ENCODE peak calls at places on chromosomes 1 and 21, in six cellular contexts. G is stomach, Z is breast epithelium, O is OCI-LY7, Q is IMR-90, A is astrocyte. X is an unnamed sample. For H3K36me3, the result is how much of the 10 kb centered on the place peaks cover.

GRCh38 chr1:934991-935750 is 11.4 kb downstream of the SAMD11 start:
- DNase-seq in G (no peak), Z (no peak), O (no peak), Q (no peak), A (no peak), X (no peak)

GRCh38 chr1:179099891-179100290 is 18.0 kb downstream of the TOR3A start:
- DNase-seq in G (no peak), Z (no peak), O (no peak), Q (no peak), A (no peak), X (no peak)

GRCh38 chr1:72177711-72178110 is 104.6 kb downstream of the NEGR1 start:
- DNase-seq in G (no peak), Z (no peak), O (no peak), Q (peak), A (peak), X (no peak)

GRCh38 chr1:202623075-202623474 is 87.2 kb downstream of the SYT2 start:
- DNase-seq in G (no peak), Z (no peak), O (no peak), Q (peak), A (peak), X (no peak)

GRCh38 chr1:43522776-43523480 is 7.8 kb upstream of the PTPRF start:
- DNase-seq in G (peak), Z (no peak), O (no peak), Q (peak), A (peak), X (no peak)

GRCh38 chr1:33015216-33015615 is 21.5 kb downstream of the AK2 start:
- DNase-seq in G (no peak), Z (no peak), O (no peak), Q (no peak), A (peak), X (no peak)

GRCh38 chr1:152479792-152480595 is 30.6 kb upstream of the LCE5A start:
- DNase-seq in G (peak), Z (no peak), O (peak), Q (peak), A (no peak), X (peak)

GRCh38 chr1:115466433-115466832 is 128.4 kb upstream of the NGF start:
- DNase-seq in G (no peak), Z (no peak), O (no peak), Q (no peak), A (no peak), X (no peak)

GRCh38 chr1:33099290-33100118 is 18.6 kb downstream of the AZIN2 start:
- DNase-seq in G (peak), Z (peak), O (peak), Q (peak), A (peak), X (peak)

GRCh38 chr21:31092867-31093266 is 54.6 kb upstream of the KRTAP19-8 start:
- DNase-seq in G (no peak), Z (no peak), O (no peak), Q (no peak), A (no peak), X (no peak)

GRCh38 chr1:21238141-21238800 is 52.0 kb downstream of the ECE1 start:
- DNase-seq in G (no peak), Z (no peak), O (no peak), Q (peak), A (no peak), X (no peak)

GRCh38 chr1:57272601-57273000 is 151.3 kb downstream of the DAB1 start:
- DNase-seq in G (no peak), Z (no peak), O (no peak), Q (no peak), A (no peak), X (no peak)

GRCh38 chr1:101144868-101145808 is 91.7 kb upstream of the S1PR1 start:
- DNase-seq in G (no peak), Z (no peak), O (no peak), Q (peak), A (peak), X (no peak)

GRCh38 chr1:33876970-33877680 is 13.2 kb downstream of the HMGB4 start:
- DNase-seq in G (no peak), Z (no peak), O (no peak), Q (peak), A (peak), X (no peak)

GRCh38 chr21:41142051-41142795 is 25.7 kb upstream of the BACE2 start:
- DNase-seq in G (no peak), Z (peak), O (no peak), Q (peak), A (peak), X (no peak)
- TF ChIP-seq CTCF in G (no peak), Z (no peak), O (no peak), Q (no peak), A (no peak), X (no peak)

GRCh38 chr1:44808938-44809917 is 905 bp downstream of the BTBD19 start:
- DNase-seq in G (peak), Z (no peak), O (peak), Q (peak), A (peak), X (peak)

GRCh38 chr1:44811714-44812151 is 3.4 kb downstream of the BTBD19 start:
- DNase-seq in G (no peak), Z (no peak), O (no peak), Q (peak), A (peak), X (no peak)

GRCh38 chr1:44812822-44813543 is 4.7 kb downstream of the BTBD19 start:
- DNase-seq in G (no peak), Z (no peak), O (no peak), Q (no peak), A (no peak), X (no peak)

GRCh38 chr1:44810101-44810761 is 1.9 kb downstream of the BTBD19 start:
- DNase-seq in G (peak), Z (peak), O (peak), Q (no peak), A (no peak), X (no peak)

DNA sequence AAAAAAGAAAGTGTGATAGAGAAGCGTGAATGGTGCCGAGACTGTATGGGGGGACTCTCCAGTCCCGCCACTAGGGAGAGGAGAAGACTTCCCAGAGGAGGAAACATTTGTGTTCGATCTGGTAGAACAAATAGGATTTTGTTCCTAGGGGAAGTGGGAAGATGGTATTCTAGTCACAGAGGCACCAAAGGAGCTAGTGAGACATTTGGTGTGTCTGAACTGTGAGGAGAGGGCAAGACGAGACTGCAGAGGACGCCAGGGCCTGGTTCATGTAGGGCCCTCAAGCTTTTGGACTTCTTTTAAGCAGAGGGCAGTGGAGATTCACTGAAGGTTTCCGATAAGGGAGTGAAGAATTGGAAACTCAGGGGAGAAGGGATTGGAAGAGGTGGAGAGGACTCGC is 2.9 kb downstream of the BTBD19 start:
- DNase-seq in G (no peak), Z (no peak), O (no peak), Q (no peak), A (no peak), X (no peak)
- H3K36me3 ChIP-seq in G (under half), Z (under half), O (under half), Q (under half), A (under half), X (under half)

GRCh38 chr1:60035925-60036324 is 37.6 kb downstream of the C1orf87 start:
- DNase-seq in G (no peak), Z (no peak), O (no peak), Q (no peak), A (no peak), X (no peak)
- TF ChIP-seq CTCF in G (no peak), Z (no peak), O (no peak), Q (no peak), A (no peak), X (no peak)

GRCh38 chr1:114423455-114423854 is 87.5 kb downstream of the TRIM33 start:
- DNase-seq in G (no peak), Z (no peak), O (no peak), Q (no peak), A (no peak), X (no peak)

GRCh38 chr1:114431026-114431425 is 80.0 kb downstream of the TRIM33 start:
- DNase-seq in G (no peak), Z (no peak), O (no peak), Q (no peak), A (no peak), X (no peak)

GRCh38 chr1:114428083-114428754 is 82.8 kb downstream of the TRIM33 start:
- DNase-seq in G (no peak), Z (no peak), O (peak), Q (peak), A (no peak), X (no peak)

GRCh38 chr1:114427612-114428011 is 83.4 kb downstream of the TRIM33 start:
- DNase-seq in G (no peak), Z (no peak), O (no peak), Q (no peak), A (no peak), X (no peak)
- H3K36me3 ChIP-seq in G (under half), Z (under half), O (half or more), Q (under half), A (under half), X (under half)

DNA sequence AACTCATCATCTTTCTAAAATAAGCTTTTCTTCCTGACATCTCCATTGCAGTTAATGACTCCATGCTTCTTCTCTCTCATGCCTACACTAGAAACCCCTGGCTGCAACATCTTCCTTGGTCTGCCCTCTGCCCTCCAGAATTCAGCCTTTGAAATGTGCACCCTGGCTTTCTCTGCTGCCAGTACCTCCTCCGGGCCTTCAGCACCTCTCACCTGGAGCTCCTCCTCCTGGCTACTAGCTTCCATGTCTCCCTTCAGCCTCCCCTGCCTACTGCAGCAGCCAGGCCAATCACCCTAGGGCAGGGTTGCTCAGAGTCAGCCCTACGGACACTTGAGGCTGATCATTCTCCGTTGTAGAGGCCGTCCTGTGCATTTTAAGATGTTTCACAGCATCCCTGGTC is 18.3 kb downstream of the SUSD4 start:
- DNase-seq in G (no peak), Z (no peak), O (no peak), Q (no peak), A (no peak), X (no peak)
- TF ChIP-seq CTCF in G (no peak), Z (no peak), O (no peak), Q (no peak), A (no peak), X (no peak)

GRCh38 chr1:154603317-154603716 is 4.7 kb downstream of the ADAR start:
- DNase-seq in G (no peak), Z (no peak), O (peak), Q (no peak), A (no peak), X (no peak)
- H3K36me3 ChIP-seq in G (under half), Z (under half), O (half or more), Q (under half), A (under half), X (under half)

X was measured in CD8-positive, alpha-beta T cell.